ENCODE peak calls at places on chromosome 12, in four cellular contexts. O is kidney glomerular epithelial cell, E is nephron progenitor cell, W is M059J. Y is an unnamed sample.

GRCh38 chr12:15636060-15636890 is 152.9 kb downstream of the EPS8 start:
- DNase-seq in O (no peak), E (no peak), W (peak; percentile 9), Y (no peak)

GRCh38 chr12:77120695-77121094 is 55.3 kb upstream of the E2F7 start:
- DNase-seq in O (no peak), E (no peak), W (peak; percentile 75), Y (no peak)

GRCh38 chr12:43222796-43223195 is 329.2 kb downstream of the ADAMTS20 start:
- DNase-seq in O (no peak), E (no peak), W (no peak), Y (no peak)

GRCh38 chr12:18139989-18140596 is 50.1 kb upstream of the RERGL start:
- DNase-seq in O (peak; percentile 60), E (no peak), W (peak; percentile 36), Y (no peak)

GRCh38 chr12:64256166-64256800 is 34.2 kb upstream of the KICS2 start:
- DNase-seq in O (peak; percentile 36), E (peak; percentile 22), W (peak; percentile 61), Y (no peak)

GRCh38 chr12:94707892-94708291 is 57.5 kb upstream of the TMCC3 start:
- DNase-seq in O (no peak), E (no peak), W (no peak), Y (no peak)

GRCh38 chr12:16349132-16349463 is 1.7 kb downstream of the MGST1 start:
- DNase-seq in O (no peak), E (no peak), W (peak; percentile 86), Y (no peak)

GRCh38 chr12:79933580-79934264 is 1.2 kb downstream of the PPP1R12A start:
- DNase-seq in O (no peak), E (peak; percentile 13), W (peak; percentile 41), Y (no peak)

GRCh38 chr12:113440947-113441782 is 19.0 kb downstream of the SDSL start:
- DNase-seq in O (no peak), E (no peak), W (no peak), Y (no peak)

GRCh38 chr12:127928615-127929014 is 338.4 kb upstream of the TMEM132C start:
- DNase-seq in O (no peak), E (no peak), W (peak; percentile 49), Y (no peak)

GRCh38 chr12:4444031-4444430 is 1.6 kb downstream of the FGF6 start:
- DNase-seq in O (no peak), E (no peak), W (no peak), Y (no peak)

GRCh38 chr12:12379831-12380730 is 23.2 kb downstream of the BORCS5 start:
- DNase-seq in O (no peak), E (no peak), W (no peak), Y (no peak)

GRCh38 chr12:89980236-89980635 is 271.6 kb upstream of the ATP2B1 start:
- DNase-seq in O (no peak), E (no peak), W (peak; percentile 72), Y (no peak)

GRCh38 chr12:66092559-66093269 is 37.8 kb downstream of the LLPH start:
- DNase-seq in O (peak; percentile 35), E (no peak), W (peak; percentile 55), Y (no peak)

GRCh38 chr12:31034372-31034771 is 39.3 kb upstream of the DDX11 start:
- DNase-seq in O (no peak), E (no peak), W (no peak), Y (no peak)

GRCh38 chr12:121451931-121452330 is 52.0 kb downstream of the RNF34 start:
- DNase-seq in O (no peak), E (no peak), W (no peak), Y (no peak)

GRCh38 chr12:117063162-117063911 is 35.9 kb downstream of the TESC start:
- DNase-seq in O (no peak), E (no peak), W (no peak), Y (peak; percentile 48)

GRCh38 chr12:55706840-55707671 is 648 bp downstream of the ITGA7 start:
- DNase-seq in O (no peak), E (peak; percentile 37), W (no peak), Y (peak; percentile 63)

GRCh38 chr12:106246891-106247730 is 709 bp downstream of the CKAP4 start:
- DNase-seq in O (peak; percentile 44), E (peak; percentile 75), W (peak; percentile 64), Y (no peak)

GRCh38 chr12:98503593-98504367 is 11.6 kb upstream of the TMPO start:
- DNase-seq in O (peak; percentile 97), E (peak; percentile 89), W (peak; percentile 85), Y (peak; percentile 96)

Y was measured in H9.